ENCODE peak calls at places on chromosomes 2 and 18, in six cellular contexts. C, M, D, W, V and O are unnamed samples.

GRCh38 chr18:7741640-7742039 is 174.5 kb downstream of the PTPRM start:
- DNase-seq in C (no peak), M (no peak), D (no peak), W (no peak), V (no peak), O (no peak)

GRCh38 chr18:3525870-3526420 is 76.0 kb downstream of the TGIF1 start:
- DNase-seq in C (no peak), M (no peak), D (peak; percentile 57), W (peak; percentile 81), V (no peak), O (no peak)

GRCh38 chr2:8545676-8546318 is 136.1 kb upstream of the ID2 start:
- DNase-seq in C (no peak), M (no peak), D (no peak), W (no peak), V (no peak), O (no peak)

GRCh38 chr2:206670531-206671319 is 28.4 kb downstream of the FAM237A start:
- DNase-seq in C (no peak), M (no peak), D (no peak), W (no peak), V (no peak), O (no peak)

GRCh38 chr2:8148260-8148880 is 533.5 kb upstream of the ID2 start:
- DNase-seq in C (peak; percentile 93), M (no peak), D (no peak), W (no peak), V (no peak), O (no peak)

GRCh38 chr2:121696410-121696930 is 40.2 kb downstream of the NIFK start:
- DNase-seq in C (no peak), M (no peak), D (no peak), W (no peak), V (no peak), O (no peak)

GRCh38 chr18:43034683-43035500 is 80.6 kb downstream of the RIT2 start:
- DNase-seq in C (no peak), M (no peak), D (no peak), W (no peak), V (no peak), O (no peak)

GRCh38 chr2:207141381-207141780 is 24.4 kb downstream of the KLF7 start:
- DNase-seq in C (no peak), M (no peak), D (no peak), W (no peak), V (no peak), O (no peak)

GRCh38 chr2:108612514-108613183 is 78.4 kb downstream of the LIMS1 start:
- DNase-seq in C (no peak), M (no peak), D (no peak), W (no peak), V (peak; percentile 36), O (no peak)

GRCh38 chr2:219728993-219729487 is 101.6 kb downstream of the SLC4A3 start:
- DNase-seq in C (no peak), M (no peak), D (no peak), W (no peak), V (no peak), O (no peak)

GRCh38 chr2:240219208-240219890 is 78.9 kb upstream of the OTOS start:
- DNase-seq in C (no peak), M (no peak), D (no peak), W (no peak), V (no peak), O (peak; percentile 53)

GRCh38 chr2:120914839-120915521 is 179.3 kb downstream of the GLI2 start:
- DNase-seq in C (peak; percentile 92), M (peak; percentile 84), D (no peak), W (no peak), V (no peak), O (peak; percentile 91)

GRCh38 chr2:242085941-242086621 is 216.6 kb downstream of the RTP5 start:
- DNase-seq in C (peak; percentile 14), M (no peak), D (no peak), W (peak; percentile 60), V (no peak), O (no peak)

GRCh38 chr2:168758970-168759820 is 43.2 kb upstream of the NOSTRIN start:
- DNase-seq in C (peak; percentile 72), M (peak; percentile 37), D (no peak), W (peak; percentile 66), V (no peak), O (no peak)

GRCh38 chr18:13260114-13260926 is 41.8 kb downstream of the LDLRAD4 start:
- DNase-seq in C (peak; percentile 1), M (no peak), D (no peak), W (no peak), V (no peak), O (peak; percentile 53)

GRCh38 chr18:59546164-59546563 is 151.1 kb downstream of the CCBE1 start:
- DNase-seq in C (peak; percentile 59), M (no peak), D (no peak), W (no peak), V (no peak), O (no peak)

GRCh38 chr2:240465268-240465764 is 29.9 kb downstream of the GPC1 start:
- DNase-seq in C (no peak), M (no peak), D (no peak), W (no peak), V (no peak), O (peak; percentile 73)

GRCh38 chr2:55338268-55338667 is 69.2 kb upstream of the MTIF2 start:
- DNase-seq in C (peak; percentile 32), M (no peak), D (no peak), W (no peak), V (no peak), O (no peak)

GRCh38 chr18:23504720-23505119 is 1.4 kb downstream of the RMC1 start:
- DNase-seq in C (no peak), M (no peak), D (no peak), W (no peak), V (no peak), O (no peak)

GRCh38 chr18:40897884-40898283 is 1057.2 kb upstream of the PIK3C3 start:
- DNase-seq in C (no peak), M (no peak), D (no peak), W (no peak), V (no peak), O (no peak)

GRCh38 chr2:29518988-29519925 is 402.1 kb downstream of the ALK start:
- DNase-seq in C (peak; percentile 87), M (no peak), D (no peak), W (no peak), V (no peak), O (no peak)

GRCh38 chr2:168118733-168119518 is 128.5 kb downstream of the STK39 start:
- DNase-seq in C (peak; percentile 89), M (peak; percentile 5), D (no peak), W (peak; percentile 87), V (no peak), O (no peak)

GRCh38 chr2:126893606-126894005 is 5.1 kb upstream of the TEX51 start:
- DNase-seq in C (no peak), M (no peak), D (no peak), W (no peak), V (no peak), O (peak; percentile 26)

GRCh38 chr2:170229125-170229524 is 51.2 kb downstream of the MYO3B start:
- DNase-seq in C (no peak), M (no peak), D (no peak), W (no peak), V (no peak), O (no peak)

GRCh38 chr2:179837408-179837807 is 24.0 kb downstream of the ZNF385B start:
- DNase-seq in C (peak; percentile 68), M (peak; percentile 30), D (no peak), W (no peak), V (no peak), O (no peak)

GRCh38 chr18:13809521-13810252 is 14.3 kb upstream of the MC5R start:
- DNase-seq in C (no peak), M (no peak), D (no peak), W (no peak), V (no peak), O (no peak)

GRCh38 chr18:4636957-4637356 is 181.8 kb upstream of the DLGAP1 start:
- DNase-seq in C (no peak), M (no peak), D (no peak), W (no peak), V (no peak), O (no peak)

GRCh38 chr18:58221060-58221725 is 177.2 kb downstream of the NEDD4L start:
- DNase-seq in C (peak; percentile 72), M (peak; percentile 75), D (no peak), W (no peak), V (no peak), O (no peak)